ENCODE peak calls at places on chromosomes 11 and 22, in four cellular contexts. K is MM.1S, M is DND-41, R is neural progenitor cell. E is an unnamed sample. For H3K36me3, the result is how much of the 10 kb centered on the place peaks cover.

GRCh38 chr11:47943721-47944554 is 36.4 kb upstream of the PTPRJ start:
- DNase-seq in K (no peak), M (no peak), R (peak), E (no peak)

GRCh38 chr11:57770793-57771192 is 9.2 kb downstream of the CTNND1 start:
- DNase-seq in K (no peak), M (no peak), R (no peak), E (no peak)

GRCh38 chr11:18065572-18065971 is 19.5 kb upstream of the TPH1 start:
- DNase-seq in K (no peak), M (no peak), R (no peak), E (no peak)

GRCh38 chr22:42500164-42500835 is 19.3 kb downstream of the RRP7A start:
- DNase-seq in K (no peak), M (peak), R (peak), E (peak)

GRCh38 chr11:125494033-125494364 is 2.1 kb downstream of the FEZ1 start:
- DNase-seq in K (no peak), M (no peak), R (peak), E (no peak)

GRCh38 chr22:42376721-42377177 is 55.5 kb downstream of the NFAM1 start:
- DNase-seq in K (no peak), M (no peak), R (peak), E (no peak)

GRCh38 chr22:46012881-46013281 is 35.9 kb upstream of the WNT7B start:
- DNase-seq in K (no peak), M (no peak), R (no peak), E (no peak)

GRCh38 chr11:56885182-56885581 is 103.5 kb upstream of the OR5AK2 start:
- DNase-seq in K (no peak), M (no peak), R (peak), E (no peak)

GRCh38 chr22:48957311-48957986 is 870.2 kb downstream of the BRD1 start:
- DNase-seq in K (no peak), M (no peak), R (no peak), E (no peak)

GRCh38 chr11:67117176-67117575 is 1.9 kb upstream of the KDM2A start:
- DNase-seq in K (no peak), M (no peak), R (no peak), E (no peak)

GRCh38 chr11:134510171-134510570 is 98.1 kb upstream of the B3GAT1 start:
- DNase-seq in K (no peak), M (no peak), R (no peak), E (no peak)

GRCh38 chr22:21693999-21694341 is 28.2 kb downstream of the PPIL2 start:
- DNase-seq in K (no peak), M (no peak), R (no peak), E (no peak)
- H3K36me3 ChIP-seq in K (under half), M (half or more), R (under half), E (under half)

GRCh38 chr11:68664141-68664540 is 20.2 kb upstream of the GAL start:
- DNase-seq in K (no peak), M (no peak), R (no peak), E (no peak)

GRCh38 chr11:68663482-68664010 is 20.8 kb upstream of the GAL start:
- DNase-seq in K (no peak), M (no peak), R (no peak), E (no peak)

GRCh38 chr11:68666854-68667253 is 17.5 kb upstream of the GAL start:
- DNase-seq in K (no peak), M (no peak), R (peak), E (no peak)

GRCh38 chr11:68665471-68665870 is 18.9 kb upstream of the GAL start:
- DNase-seq in K (no peak), M (no peak), R (no peak), E (no peak)

DNA sequence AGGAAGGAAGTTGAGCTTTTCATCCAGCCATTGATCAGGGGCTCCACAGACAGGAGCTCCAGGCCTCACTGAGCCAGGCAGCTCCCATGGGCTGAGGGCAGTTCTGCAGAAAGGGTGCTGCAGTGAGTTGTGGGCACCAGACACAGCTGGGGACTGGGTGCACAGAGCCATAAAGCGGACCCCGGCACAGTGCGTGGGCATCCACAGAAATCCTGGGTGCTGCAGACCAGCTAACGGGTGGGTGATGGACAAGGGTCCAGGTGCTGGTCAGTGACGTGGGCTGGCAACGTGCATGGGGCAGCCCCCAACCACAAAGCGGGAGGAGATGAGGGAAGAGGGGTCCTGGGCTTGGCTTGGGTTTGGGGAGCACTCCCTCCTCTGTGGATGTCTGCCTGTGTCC is 19.4 kb upstream of the GAL start:
- DNase-seq in K (no peak), M (no peak), R (no peak), E (no peak)
- H2AFZ ChIP-seq in K (no peak), M (no peak), R (no peak), E (no peak)

GRCh38 chr11:9293646-9294045 is 20.7 kb downstream of the TMEM41B start:
- DNase-seq in K (no peak), M (no peak), R (no peak), E (no peak)
- H3K36me3 ChIP-seq in K (under half), M (under half), R (under half), E (under half)

GRCh38 chr11:62645660-62645933 is 816 bp downstream of the GANAB start:
- DNase-seq in K (no peak), M (no peak), R (no peak), E (no peak)
- H2AFZ ChIP-seq in K (no peak), M (peak), R (no peak), E (no peak)